ENCODE peak calls at places on chromosome 6, in five cellular contexts. G is HCT116, W is PC-3, A is hepatocyte, E is GM23248. X is an unnamed sample. For H3K4me1, the result is how much of the 10 kb centered on the place peaks cover.

GRCh38 chr6:21144928-21145327 is 448.6 kb upstream of the SOX4 start:
- DNase-seq in G (no peak), W (no peak), A (no peak), E (no peak), X (no peak)

GRCh38 chr6:36873612-36874011 is 991 bp downstream of the PPIL1 start:
- DNase-seq in G (no peak), W (peak), A (no peak), E (no peak), X (no peak)

GRCh38 chr6:33856655-33857054 is 52.9 kb upstream of the MLN start:
- DNase-seq in G (no peak), W (no peak), A (no peak), E (no peak), X (no peak)

GRCh38 chr6:134722996-134723871 is 226.7 kb downstream of the ALDH8A1 start:
- DNase-seq in G (no peak), W (no peak), A (no peak), E (peak), X (no peak)

GRCh38 chr6:136014454-136015421 is 163.2 kb downstream of the PDE7B start:
- DNase-seq in G (no peak), W (peak), A (no peak), E (peak), X (no peak)

GRCh38 chr6:68235192-68235812 is 399.8 kb upstream of the ADGRB3 start:
- DNase-seq in G (no peak), W (peak), A (no peak), E (no peak), X (no peak)

GRCh38 chr6:2876210-2877056 is 26.7 kb downstream of the SERPINB9 start:
- DNase-seq in G (peak), W (peak), A (peak), E (peak), X (peak)

GRCh38 chr6:167666571-167667203 is 160.0 kb upstream of the AFDN start:
- DNase-seq in G (no peak), W (no peak), A (no peak), E (no peak), X (no peak)

GRCh38 chr6:129732034-129732433 is 22.1 kb upstream of the ARHGAP18 start:
- DNase-seq in G (no peak), W (no peak), A (no peak), E (peak), X (no peak)

GRCh38 chr6:40328376-40328987 is 258.7 kb downstream of the LRFN2 start:
- DNase-seq in G (peak), W (peak), A (peak), E (peak), X (peak)

GRCh38 chr6:107121964-107122495 is 6.7 kb upstream of the BEND3 start:
- DNase-seq in G (no peak), W (no peak), A (no peak), E (no peak), X (no peak)

GRCh38 chr6:48429021-48429420 is 318.0 kb upstream of the PTCHD4 start:
- DNase-seq in G (no peak), W (peak), A (no peak), E (no peak), X (no peak)

GRCh38 chr6:100493206-100493888 is 28.6 kb upstream of the SIM1 start:
- DNase-seq in G (no peak), W (peak), A (peak), E (no peak), X (no peak)

GRCh38 chr6:139881728-139882211 is 507.3 kb upstream of the CITED2 start:
- DNase-seq in G (peak), W (peak), A (peak), E (peak), X (peak)

GRCh38 chr6:40358473-40359460 is 228.4 kb downstream of the LRFN2 start:
- DNase-seq in G (no peak), W (no peak), A (no peak), E (no peak), X (no peak)

GRCh38 chr6:84804720-84805119 is 40.3 kb upstream of the TBX18 start:
- DNase-seq in G (no peak), W (peak), A (no peak), E (peak), X (no peak)

GRCh38 chr6:63926258-63926657 is 290.7 kb downstream of the PHF3 start:
- DNase-seq in G (no peak), W (no peak), A (no peak), E (no peak), X (no peak)

GRCh38 chr6:56368484-56368883 is 121.1 kb upstream of the COL21A1 start:
- DNase-seq in G (no peak), W (no peak), A (no peak), E (no peak), X (no peak)

GRCh38 chr6:137799950-137800568 is 67.0 kb upstream of the TNFAIP3 start:
- DNase-seq in G (peak), W (peak), A (peak), E (peak), X (peak)

GRCh38 chr6:41011673-41012072 is 27.3 kb downstream of the UNC5CL start:
- DNase-seq in G (no peak), W (no peak), A (no peak), E (no peak), X (no peak)

GRCh38 chr6:52049252-52050050 is 38.0 kb downstream of the PKHD1 start:
- DNase-seq in G (peak), W (peak), A (peak), E (peak), X (peak)

GRCh38 chr6:150252714-150253444 is 110.0 kb downstream of the PPP1R14C start:
- DNase-seq in G (peak), W (peak), A (peak), E (peak), X (no peak)

GRCh38 chr6:90294989-90295853 is 1.4 kb downstream of the BACH2 start:
- DNase-seq in G (no peak), W (peak), A (peak), E (peak), X (peak)

GRCh38 chr6:116812051-116812650 is 16.7 kb downstream of the GPRC6A start:
- DNase-seq in G (no peak), W (no peak), A (no peak), E (no peak), X (no peak)

GRCh38 chr6:12012231-12012565 is at the start of gene HIVEP1:
- DNase-seq in G (no peak), W (no peak), A (peak), E (peak), X (peak)

GRCh38 chr6:133467231-133467981 is 226.2 kb downstream of the EYA4 start:
- DNase-seq in G (no peak), W (no peak), A (no peak), E (no peak), X (no peak)

GRCh38 chr6:110492584-110492983 is 16.2 kb upstream of the SLC22A16 start:
- DNase-seq in G (no peak), W (no peak), A (no peak), E (no peak), X (no peak)

GRCh38 chr6:63347599-63347998 is 27.8 kb upstream of the LGSN start:
- DNase-seq in G (peak), W (peak), A (peak), E (peak), X (no peak)

GRCh38 chr6:117740605-117741004 is 65.3 kb downstream of the NUS1 start:
- DNase-seq in G (no peak), W (no peak), A (no peak), E (no peak), X (no peak)

GRCh38 chr6:27144740-27145079 is 102.8 kb upstream of the PRSS16 start:
- DNase-seq in G (no peak), W (no peak), A (no peak), E (no peak), X (peak)

GRCh38 chr6:193180-193579 is 99.1 kb upstream of the DUSP22 start:
- DNase-seq in G (no peak), W (no peak), A (no peak), E (no peak), X (no peak)

GRCh38 chr6:41519748-41520699 is 26.2 kb upstream of the FOXP4 start:
- DNase-seq in G (no peak), W (no peak), A (peak), E (no peak), X (no peak)

GRCh38 chr6:158644227-158645063 is at the start of gene DYNLT1:
- DNase-seq in G (peak), W (peak), A (peak), E (peak), X (peak)

GRCh38 chr6:7312616-7313504 is at the start of gene SSR1:
- DNase-seq in G (peak), W (peak), A (peak), E (peak), X (peak)

GRCh38 chr6:166640342-166641043 is 13.4 kb upstream of the RPS6KA2 start:
- DNase-seq in G (no peak), W (no peak), A (no peak), E (no peak), X (no peak)

GRCh38 chr6:129369737-129370136 is 340.2 kb downstream of the ARHGAP18 start:
- DNase-seq in G (no peak), W (no peak), A (no peak), E (peak), X (no peak)

GRCh38 chr6:33812669-33813068 is 8.9 kb upstream of the MLN start:
- DNase-seq in G (no peak), W (peak), A (peak), E (peak), X (peak)

GRCh38 chr6:30124391-30124790 is 11.5 kb upstream of the TRIM31 start:
- DNase-seq in G (no peak), W (no peak), A (no peak), E (no peak), X (no peak)

GRCh38 chr6:83193747-83194582 is 808 bp downstream of the RWDD2A start:
- DNase-seq in G (peak), W (peak), A (peak), E (peak), X (peak)

GRCh38 chr6:5781966-5782556 is 224.7 kb downstream of the NRN1 start:
- DNase-seq in G (no peak), W (no peak), A (no peak), E (no peak), X (no peak)
- TF ChIP-seq EZH2phosphoT487 in G (no peak), W (no peak), A (no peak), E (no peak), X (no peak)

DNA sequence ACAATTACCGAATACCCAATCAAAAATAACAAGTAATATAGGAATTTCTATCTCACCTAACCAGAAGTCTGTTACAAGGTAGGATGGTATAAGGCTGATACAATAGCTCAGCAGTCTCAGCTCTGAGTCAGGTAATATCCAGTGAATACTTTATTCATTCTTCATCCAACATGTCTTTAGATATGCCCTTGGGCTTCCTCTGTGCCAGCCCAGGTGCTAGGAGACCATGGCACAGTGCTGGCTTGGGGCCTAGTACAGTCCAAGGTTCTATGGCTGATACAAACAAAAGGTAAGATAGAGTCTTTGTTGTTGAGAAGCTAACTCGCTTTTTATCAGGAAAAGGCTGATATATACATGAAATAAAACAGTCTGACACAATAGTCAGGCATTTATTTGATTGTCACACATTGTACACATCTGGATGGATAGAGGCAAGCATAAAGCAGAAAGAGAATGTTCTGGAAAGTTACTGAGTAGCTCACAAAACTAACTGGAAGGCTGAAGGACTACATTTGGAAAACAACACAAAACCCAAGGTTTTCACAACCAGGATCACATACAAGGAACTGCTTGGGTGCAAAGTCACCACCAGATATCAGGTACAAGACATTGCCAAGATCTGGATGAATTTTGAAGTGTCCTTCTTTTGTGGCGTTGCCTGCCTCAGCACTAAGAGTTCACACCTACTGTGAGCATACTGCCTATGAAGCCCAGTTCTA is 110.4 kb upstream of the SCAF8 start:
- DNase-seq in G (no peak), W (no peak), A (no peak), E (no peak), X (no peak)
- H3K4me1 ChIP-seq in G (under half), W (under half), A (under half), E (under half), X (under half)

GRCh38 chr6:45155341-45155894 is 172.7 kb upstream of the RUNX2 start:
- DNase-seq in G (no peak), W (no peak), A (no peak), E (no peak), X (no peak)
- TF ChIP-seq EZH2 in G (no peak), W (no peak), A (no peak), E (no peak), X (no peak)

GRCh38 chr6:28974505-28974904 is 30.6 kb downstream of the ZNF311 start:
- DNase-seq in G (no peak), W (no peak), A (no peak), E (no peak), X (no peak)
- TF ChIP-seq EZH2phosphoT487 in G (no peak), W (no peak), A (no peak), E (no peak), X (no peak)

DNA sequence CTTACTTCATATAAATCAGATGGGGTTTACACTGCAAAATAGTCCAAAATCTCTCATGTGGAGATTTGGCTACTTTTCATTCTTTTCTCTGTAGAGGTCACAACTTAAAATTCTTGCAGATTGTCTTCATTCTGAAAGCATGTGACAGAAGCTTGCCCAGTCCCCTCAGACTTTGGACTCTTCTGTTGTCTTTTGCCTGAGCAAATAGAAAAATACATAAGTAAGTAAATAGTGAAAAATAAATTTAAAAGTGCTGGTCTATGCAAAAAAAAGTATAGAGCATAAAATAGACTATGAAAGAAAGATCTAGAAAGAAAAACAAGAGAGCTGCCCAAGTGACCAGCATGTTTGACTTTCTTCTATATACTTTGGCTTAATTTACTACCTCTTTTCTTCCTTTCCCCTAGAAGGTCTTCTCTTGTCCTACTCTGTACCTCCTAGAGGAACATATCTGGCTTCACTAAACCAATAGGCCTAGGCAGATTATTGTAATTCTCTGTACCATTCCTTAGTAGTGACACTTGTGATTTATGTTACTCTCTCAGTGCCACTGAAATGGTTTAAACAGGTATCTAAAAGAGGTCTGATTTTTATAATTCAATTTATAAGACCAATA is 260.9 kb downstream of the TENT5A start:
- DNase-seq in G (no peak), W (no peak), A (peak), E (no peak), X (no peak)
- H3K4me1 ChIP-seq in G (under half), W (under half), A (under half), E (under half), X (under half)

GRCh38 chr6:122145741-122146240 is 253.7 kb upstream of the HSF2 start:
- DNase-seq in G (no peak), W (no peak), A (no peak), E (no peak), X (no peak)

GRCh38 chr6:122145246-122145645 is 254.2 kb upstream of the HSF2 start:
- DNase-seq in G (no peak), W (no peak), A (no peak), E (no peak), X (no peak)

GRCh38 chr6:122147291-122147690 is 252.2 kb upstream of the HSF2 start:
- DNase-seq in G (no peak), W (no peak), A (no peak), E (no peak), X (no peak)

GRCh38 chr6:122141246-122141645 is 258.2 kb upstream of the HSF2 start:
- DNase-seq in G (no peak), W (no peak), A (no peak), E (no peak), X (no peak)

GRCh38 chr6:122144229-122144628 is 255.2 kb upstream of the HSF2 start:
- DNase-seq in G (no peak), W (no peak), A (no peak), E (no peak), X (no peak)
- TF ChIP-seq EZH2 in G (no peak), W (no peak), A (no peak), E (no peak), X (no peak)

GRCh38 chr6:45922728-45923351 is 92.8 kb downstream of the CLIC5 start:
- DNase-seq in G (peak), W (peak), A (peak), E (peak), X (peak)
- TF ChIP-seq EZH2phosphoT487 in G (no peak), W (no peak), A (no peak), E (no peak), X (no peak)

DNA sequence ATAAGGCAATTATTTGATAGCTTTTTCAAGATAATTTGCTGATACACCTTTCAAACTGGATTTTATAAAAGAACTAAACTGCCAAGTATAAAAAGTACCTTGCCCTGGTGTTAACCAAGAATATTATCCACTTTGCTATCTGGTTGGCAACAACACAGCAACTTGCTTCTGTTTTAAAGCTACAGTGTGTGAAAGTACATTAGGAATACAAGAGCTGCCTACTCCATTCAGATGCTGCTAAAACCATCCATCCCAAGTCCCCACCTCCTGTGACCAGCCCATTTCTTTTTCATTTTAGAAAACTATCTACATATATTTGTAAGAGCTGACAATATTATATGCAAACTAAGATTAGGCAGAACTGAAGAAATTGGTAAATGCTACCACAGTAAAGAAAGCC is 12.8 kb downstream of the CLDN20 start:
- DNase-seq in G (no peak), W (no peak), A (no peak), E (no peak), X (no peak)
- H3K4me1 ChIP-seq in G (under half), W (under half), A (under half), E (under half), X (under half)

DNA sequence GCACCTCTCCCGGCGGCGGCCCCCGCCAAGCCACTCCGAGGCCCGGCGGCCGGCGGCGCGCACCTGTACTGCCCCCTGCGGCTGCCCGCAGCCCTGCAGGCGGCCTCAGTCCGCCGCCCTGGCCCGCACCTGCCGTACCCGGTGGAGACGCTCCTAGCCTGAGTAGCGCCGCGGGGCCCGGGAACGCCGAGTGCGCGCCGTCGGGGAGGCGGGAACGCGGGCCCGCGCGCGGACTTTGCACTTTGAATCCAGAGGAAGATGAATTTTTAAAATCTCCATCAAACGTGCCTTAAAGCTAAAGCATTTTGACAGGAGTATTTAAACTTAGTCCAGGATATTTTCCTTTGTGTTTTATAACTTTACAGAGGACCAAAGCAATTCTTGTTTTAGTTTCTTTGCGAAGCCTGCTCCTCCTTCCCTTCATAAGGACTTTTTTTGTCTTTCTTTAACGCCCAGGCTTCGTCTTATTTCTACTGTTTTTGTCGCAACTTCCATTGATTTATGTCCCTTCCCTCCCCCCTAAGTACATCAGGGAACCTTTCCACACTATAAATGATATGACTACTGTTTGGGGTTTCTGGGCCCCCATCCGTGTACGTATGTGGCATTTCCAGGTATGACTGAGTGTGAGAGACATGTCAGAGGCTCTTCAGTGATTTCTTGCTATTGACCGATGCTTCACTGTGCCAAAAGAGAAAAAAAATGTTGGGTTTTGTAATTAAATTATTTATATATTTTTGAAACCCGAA is 2.0 kb downstream of the FOXQ1 start:
- DNase-seq in G (peak), W (peak), A (peak), E (peak), X (peak)
- TF ChIP-seq EZH2 in G (no peak), W (no peak), A (peak), E (peak), X (peak)

X was measured in neural progenitor cell.